ENCODE peak calls at places on chromosomes 12 and 14, in eight cellular contexts. J, S, E, T, R, I, V and O are unnamed samples.

GRCh38 chr12:50239355-50239891 is 43.9 kb downstream of the LIMA1 start:
- DNase-seq in J (no peak), S (no peak), E (no peak), T (no peak), R (no peak), I (no peak), V (no peak), O (no peak)

GRCh38 chr14:85416771-85417170 is 113.2 kb upstream of the FLRT2 start:
- DNase-seq in J (peak; percentile 88), S (peak; percentile 48), E (no peak), T (peak; percentile 76), R (no peak), I (peak; percentile 62), V (no peak), O (no peak)

GRCh38 chr14:105257464-105257863 is 9.1 kb downstream of the BTBD6 start:
- DNase-seq in J (no peak), S (no peak), E (no peak), T (no peak), R (no peak), I (no peak), V (no peak), O (no peak)

GRCh38 chr14:69703047-69704046 is 63.6 kb upstream of the SRSF5 start:
- DNase-seq in J (no peak), S (no peak), E (no peak), T (no peak), R (no peak), I (no peak), V (no peak), O (no peak)

GRCh38 chr12:113512568-113512967 is 40.9 kb upstream of the LHX5 start:
- DNase-seq in J (no peak), S (no peak), E (no peak), T (no peak), R (no peak), I (no peak), V (no peak), O (no peak)

GRCh38 chr12:57419495-57419894 is 11.3 kb downstream of the R3HDM2 start:
- DNase-seq in J (no peak), S (peak; percentile 86), E (no peak), T (no peak), R (no peak), I (no peak), V (no peak), O (no peak)

GRCh38 chr12:12999276-12999958 is 648 bp downstream of the HEBP1 start:
- DNase-seq in J (peak; percentile 39), S (peak; percentile 49), E (no peak), T (peak; percentile 41), R (no peak), I (no peak), V (no peak), O (no peak)

GRCh38 chr14:59208224-59208814 is 19.9 kb downstream of the DAAM1 start:
- DNase-seq in J (peak; percentile 84), S (no peak), E (no peak), T (peak; percentile 51), R (no peak), I (peak; percentile 52), V (no peak), O (no peak)

GRCh38 chr12:131220007-131220685 is 266.4 kb downstream of the ADGRD1 start:
- DNase-seq in J (no peak), S (no peak), E (no peak), T (no peak), R (no peak), I (no peak), V (no peak), O (no peak)

GRCh38 chr14:100106260-100106659 is 41.0 kb downstream of the EVL start:
- DNase-seq in J (no peak), S (no peak), E (no peak), T (no peak), R (no peak), I (no peak), V (no peak), O (no peak)

GRCh38 chr12:65649126-65649525 is 175.2 kb upstream of the HMGA2 start:
- DNase-seq in J (peak; percentile 96), S (peak; percentile 85), E (no peak), T (peak; percentile 98), R (no peak), I (peak; percentile 99), V (no peak), O (no peak)

GRCh38 chr14:61461808-61462275 is 140.5 kb downstream of the PRKCH start:
- DNase-seq in J (peak; percentile 79), S (no peak), E (no peak), T (peak; percentile 91), R (no peak), I (peak; percentile 85), V (no peak), O (no peak)

GRCh38 chr14:33432407-33433023 is 493.8 kb downstream of the NPAS3 start:
- DNase-seq in J (peak; percentile 18), S (no peak), E (peak; percentile 4), T (peak; percentile 62), R (no peak), I (peak; percentile 55), V (no peak), O (no peak)

GRCh38 chr14:103509864-103510263 is 12.8 kb downstream of the CKB start:
- DNase-seq in J (no peak), S (no peak), E (no peak), T (no peak), R (no peak), I (no peak), V (no peak), O (no peak)

GRCh38 chr14:36508418-36509051 is 11.5 kb downstream of the NKX2-1 start:
- DNase-seq in J (no peak), S (no peak), E (no peak), T (no peak), R (no peak), I (no peak), V (no peak), O (no peak)